ENCODE peak calls at places on chromosomes 5 and 9, in six cellular contexts. R is GM23248, E is left ventricle myocardium inferior, N is heart left ventricle, S is tibial nerve, G is adrenal gland. Y is an unnamed sample.

GRCh38 chr5:17340363-17340762 is 122.9 kb downstream of the BASP1 start:
- DNase-seq in R (peak), E (no peak), N (no peak), S (no peak), G (no peak), Y (no peak)

GRCh38 chr9:14251146-14252071 is 62.5 kb downstream of the NFIB start:
- DNase-seq in R (peak), E (peak), N (peak), S (peak), G (peak), Y (peak)

GRCh38 chr9:69515810-69516209 is 156.4 kb downstream of the APBA1 start:
- DNase-seq in R (no peak), E (no peak), N (no peak), S (no peak), G (no peak), Y (no peak)

GRCh38 chr9:85215936-85216335 is 525.8 kb downstream of the AGTPBP1 start:
- DNase-seq in R (peak), E (no peak), N (no peak), S (no peak), G (no peak), Y (no peak)

GRCh38 chr9:83596899-83597504 is 25.9 kb upstream of the IDNK start:
- DNase-seq in R (peak), E (no peak), N (no peak), S (peak), G (peak), Y (no peak)

GRCh38 chr5:67648201-67648671 is 451.6 kb upstream of the CD180 start:
- DNase-seq in R (peak), E (peak), N (peak), S (peak), G (peak), Y (peak)

GRCh38 chr9:75996726-75997125 is 106.3 kb downstream of the PCSK5 start:
- DNase-seq in R (no peak), E (no peak), N (no peak), S (no peak), G (no peak), Y (no peak)

GRCh38 chr9:23851024-23851629 is 25.1 kb upstream of the ELAVL2 start:
- DNase-seq in R (peak), E (no peak), N (peak), S (no peak), G (peak), Y (no peak)

GRCh38 chr9:14004110-14004509 is 309.8 kb downstream of the NFIB start:
- DNase-seq in R (no peak), E (no peak), N (no peak), S (no peak), G (no peak), Y (no peak)

GRCh38 chr9:32590476-32590875 is 17.5 kb upstream of the NDUFB6 start:
- DNase-seq in R (no peak), E (no peak), N (no peak), S (no peak), G (no peak), Y (no peak)

DNA sequence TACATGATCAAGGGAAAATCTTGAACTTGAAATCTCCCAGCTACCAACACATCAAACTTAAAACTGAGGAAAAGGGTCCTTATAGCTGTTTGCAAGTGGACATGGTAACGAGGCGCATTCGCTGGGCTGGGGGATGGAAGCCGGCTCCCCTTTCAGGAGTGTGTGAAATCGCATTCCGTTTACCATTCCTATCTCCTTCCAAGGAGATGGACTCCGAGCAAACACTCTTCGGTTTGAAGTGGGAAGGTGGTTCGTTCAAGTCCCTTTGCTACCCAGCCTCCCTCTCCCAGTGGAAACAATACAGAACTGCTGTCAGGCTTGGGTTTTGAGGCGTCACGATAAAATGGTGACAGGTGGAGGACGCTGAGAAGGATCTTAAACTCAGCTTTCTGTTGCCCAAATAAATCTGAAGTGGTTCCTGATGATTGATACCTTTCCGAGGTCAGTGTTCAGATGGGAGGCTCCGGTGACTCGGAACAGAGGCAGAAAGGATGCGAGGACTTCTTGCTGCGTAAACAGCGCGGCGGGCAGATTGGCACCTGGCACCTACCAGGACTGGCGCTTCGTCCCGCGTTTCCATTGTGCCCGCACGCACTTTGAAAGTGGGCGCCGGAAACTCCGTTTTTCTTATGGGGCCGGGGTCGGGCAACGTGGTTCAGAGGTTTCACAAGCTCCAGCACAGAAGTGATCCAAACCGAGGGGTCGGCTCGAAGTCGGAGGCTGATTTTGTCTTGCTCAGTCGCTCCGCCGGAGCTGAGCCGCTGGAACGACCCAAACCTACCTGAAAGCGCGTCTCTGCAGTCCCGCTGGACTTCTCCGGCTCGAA is 7.0 kb downstream of the MSX2 start:
- DNase-seq in R (no peak), E (no peak), N (no peak), S (no peak), G (no peak), Y (no peak)
- H3K27ac ChIP-seq in R (no peak), E (no peak), N (no peak), S (no peak), G (no peak), Y (no peak)

DNA sequence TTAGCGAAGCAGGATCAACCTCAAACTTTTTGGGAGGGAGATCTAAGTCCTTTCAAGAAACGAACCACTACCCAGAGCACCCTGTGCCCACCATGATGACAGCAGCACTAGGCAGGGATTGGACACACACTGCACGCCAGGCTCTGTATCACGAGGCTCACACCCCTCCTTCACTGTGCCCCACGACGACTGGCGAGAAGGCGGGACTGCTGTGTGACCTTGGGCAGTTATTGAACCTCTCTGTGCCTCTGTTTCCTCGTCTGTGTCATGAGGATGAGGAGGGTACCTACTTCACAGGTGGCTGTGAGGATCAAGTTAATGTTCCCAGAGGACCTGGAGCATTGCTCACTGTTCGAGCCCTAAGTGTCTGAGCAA is 100.2 kb upstream of the COL5A1 start:
- DNase-seq in R (no peak), E (no peak), N (peak), S (no peak), G (no peak), Y (no peak)
- H3K27ac ChIP-seq in R (no peak), E (no peak), N (no peak), S (no peak), G (no peak), Y (no peak)

DNA sequence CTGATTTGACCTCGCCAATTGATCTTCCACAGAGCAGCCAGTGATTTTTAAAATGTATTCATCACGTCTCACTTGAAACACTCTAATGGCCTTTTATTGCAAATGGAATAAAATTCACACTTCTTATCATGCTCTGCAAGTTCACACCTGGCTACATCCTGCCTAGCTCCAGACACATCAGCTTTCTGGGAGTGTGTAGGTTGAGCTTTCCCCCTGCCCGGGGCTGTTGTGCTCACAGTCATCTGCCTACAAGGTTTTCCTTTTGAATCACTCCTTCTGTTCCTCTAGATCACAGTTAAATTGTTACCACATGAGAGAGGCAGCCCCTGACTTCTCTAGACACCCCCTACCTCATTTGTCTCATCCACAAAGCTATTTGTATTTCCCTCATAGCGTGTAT is 674.5 kb downstream of the PRELID2 start:
- DNase-seq in R (no peak), E (no peak), N (no peak), S (no peak), G (no peak), Y (no peak)
- H3K27ac ChIP-seq in R (no peak), E (no peak), N (no peak), S (no peak), G (no peak), Y (no peak)

DNA sequence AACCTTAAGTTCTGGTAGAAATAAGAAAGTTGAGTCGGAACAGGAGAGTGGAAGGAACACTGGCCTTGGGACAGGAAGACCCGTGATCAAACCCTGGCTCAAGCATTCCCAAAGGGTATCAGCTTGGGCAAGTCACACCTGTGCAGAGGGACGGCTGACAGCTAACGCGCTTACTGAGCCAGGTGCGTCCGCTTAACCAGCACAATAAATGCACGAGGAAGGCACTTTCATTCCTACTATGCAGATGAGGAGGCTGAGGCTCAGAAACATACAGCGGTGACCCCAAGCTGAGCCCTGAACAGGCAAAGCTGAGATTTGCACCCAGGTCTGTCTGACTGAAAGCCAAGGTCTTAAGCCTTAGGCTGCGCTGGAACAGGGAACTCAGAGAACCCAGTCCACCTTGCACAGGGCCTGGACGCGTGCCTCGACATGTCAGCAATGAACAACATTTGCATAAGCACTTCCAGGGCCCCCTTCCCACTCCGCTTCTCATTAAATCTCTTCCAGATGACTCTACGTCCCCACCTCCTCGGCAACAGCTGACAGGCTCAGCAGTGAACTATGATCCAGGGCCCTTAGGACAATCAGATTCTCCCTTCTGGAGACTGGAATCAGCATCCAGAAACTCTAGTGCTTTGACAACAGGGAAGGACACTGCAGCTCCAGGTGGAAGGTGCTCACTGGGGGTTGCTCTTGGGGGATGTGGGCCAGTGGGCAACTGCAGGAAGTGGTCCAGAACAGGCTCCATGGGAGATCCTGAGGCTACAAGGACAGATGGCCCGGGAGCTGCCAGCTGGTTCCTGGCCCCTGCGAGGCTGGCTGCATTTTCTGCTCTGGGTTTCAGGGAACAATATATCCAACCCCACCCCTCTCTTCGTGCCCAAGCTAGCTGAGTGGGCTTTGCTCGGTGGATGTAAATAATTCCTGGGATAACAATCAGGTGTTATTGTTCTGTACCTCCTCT is 35.2 kb downstream of the SH3PXD2B start:
- DNase-seq in R (peak), E (peak), N (peak), S (peak), G (peak), Y (no peak)
- H3K27ac ChIP-seq in R (peak), E (peak), N (peak), S (peak), G (peak), Y (peak)

Y was measured in prostate gland.